ENCODE peak calls at places on chromosomes 1 and 21, in four cellular contexts. One of them, this sample, is unnamed.

GRCh38 chr1:210321131-210321530 is 7.6 kb upstream of the HHAT start:
- DNase-seq in cardiac muscle cell: no peak
- DNase-seq in pancreas: no peak
- DNase-seq in fibroblast of lung: no peak
- DNase-seq in this sample: peak; percentile 2

GRCh38 chr1:2555634-2556276 is 416 bp upstream of the TNFRSF14 start:
- DNase-seq in cardiac muscle cell: peak; percentile 20
- DNase-seq in pancreas: peak; percentile 78
- DNase-seq in fibroblast of lung: peak; percentile 49
- DNase-seq in this sample: peak; percentile 88

GRCh38 chr1:37634554-37635308 is at the start of gene RSPO1:
- DNase-seq in pancreas: no peak
- DNase-seq in cardiac muscle cell: peak; percentile 50
- DNase-seq in fibroblast of lung: peak; percentile 20
- DNase-seq in this sample: no peak

GRCh38 chr1:6365047-6365446 is 28.5 kb downstream of the ACOT7 start:
- DNase-seq in cardiac muscle cell: no peak
- DNase-seq in pancreas: no peak
- DNase-seq in fibroblast of lung: no peak
- DNase-seq in this sample: no peak

GRCh38 chr1:171431994-171432393 is 53.3 kb upstream of the PRRC2C start:
- DNase-seq in cardiac muscle cell: no peak
- DNase-seq in pancreas: no peak
- DNase-seq in fibroblast of lung: no peak
- DNase-seq in this sample: no peak

GRCh38 chr1:50978144-50978851 is 8.3 kb downstream of the CDKN2C start:
- DNase-seq in pancreas: peak; percentile 79
- DNase-seq in fibroblast of lung: peak; percentile 51
- DNase-seq in cardiac muscle cell: peak; percentile 65
- DNase-seq in this sample: peak; percentile 77

GRCh38 chr21:27083144-27083543 is 116.3 kb upstream of the ADAMTS5 start:
- DNase-seq in cardiac muscle cell: no peak
- DNase-seq in pancreas: no peak
- DNase-seq in fibroblast of lung: no peak
- DNase-seq in this sample: no peak

GRCh38 chr1:102434421-102434820 is 437.7 kb upstream of the OLFM3 start:
- DNase-seq in cardiac muscle cell: peak; percentile 0
- DNase-seq in pancreas: no peak
- DNase-seq in fibroblast of lung: no peak
- DNase-seq in this sample: no peak

GRCh38 chr1:172326171-172326570 is 94.3 kb upstream of the C1orf105 start:
- DNase-seq in pancreas: no peak
- DNase-seq in fibroblast of lung: no peak
- DNase-seq in cardiac muscle cell: no peak
- DNase-seq in this sample: no peak

GRCh38 chr1:12594966-12595838 is 22.8 kb downstream of the DHRS3 start:
- DNase-seq in fibroblast of lung: peak; percentile 68
- DNase-seq in pancreas: peak; percentile 39
- DNase-seq in cardiac muscle cell: peak; percentile 91
- DNase-seq in this sample: no peak

GRCh38 chr1:31753623-31754349 is 10.4 kb downstream of the ADGRB2 start:
- DNase-seq in fibroblast of lung: peak; percentile 81
- DNase-seq in cardiac muscle cell: peak; percentile 59
- DNase-seq in pancreas: peak; percentile 36
- DNase-seq in this sample: no peak

GRCh38 chr21:36738489-36739126 is 39.7 kb downstream of the SIM2 start:
- DNase-seq in cardiac muscle cell: no peak
- DNase-seq in pancreas: no peak
- DNase-seq in fibroblast of lung: no peak
- DNase-seq in this sample: no peak

GRCh38 chr21:40595806-40596205 is 251.2 kb downstream of the DSCAM start:
- DNase-seq in fibroblast of lung: no peak
- DNase-seq in pancreas: no peak
- DNase-seq in cardiac muscle cell: no peak
- DNase-seq in this sample: no peak

GRCh38 chr1:230643887-230644286 is 1.6 kb downstream of the COG2 start:
- DNase-seq in cardiac muscle cell: peak; percentile 25
- DNase-seq in fibroblast of lung: no peak
- DNase-seq in pancreas: no peak
- DNase-seq in this sample: no peak

GRCh38 chr1:174775621-174776020 is 224.1 kb upstream of the CACYBP start:
- DNase-seq in pancreas: no peak
- DNase-seq in cardiac muscle cell: no peak
- DNase-seq in fibroblast of lung: no peak
- DNase-seq in this sample: no peak

GRCh38 chr1:59776960-59777852 is 37.5 kb upstream of the HOOK1 start:
- DNase-seq in cardiac muscle cell: peak; percentile 26
- DNase-seq in pancreas: no peak
- DNase-seq in fibroblast of lung: no peak
- DNase-seq in this sample: no peak

DNA sequence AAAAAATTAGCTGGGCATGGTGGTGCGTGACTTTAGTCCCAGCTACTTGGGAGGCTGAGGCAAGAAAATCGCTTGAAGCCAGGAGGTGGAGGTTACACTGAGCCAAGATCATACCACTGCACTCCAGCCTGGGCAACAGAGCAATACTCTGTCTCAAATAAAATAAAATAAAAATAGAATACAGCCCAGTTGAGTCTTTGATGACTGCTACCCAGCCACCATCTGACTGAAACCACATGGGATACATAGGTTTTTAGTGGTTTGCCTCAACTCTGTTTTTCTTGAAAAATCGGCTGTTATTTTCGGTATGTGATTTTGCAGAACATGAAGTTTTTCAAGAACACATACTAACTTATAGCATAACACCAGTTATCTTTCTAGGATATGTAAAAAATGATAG is 46.5 kb downstream of the EPRS1 start:
- DNase-seq in fibroblast of lung: no peak
- DNase-seq in cardiac muscle cell: no peak
- DNase-seq in pancreas: no peak
- DNase-seq in this sample: no peak
- H3K27ac ChIP-seq in fibroblast of lung: no peak overlapping the region
- H3K27ac ChIP-seq in cardiac muscle cell: no peak overlapping the region
- H3K27ac ChIP-seq in pancreas: no peak overlapping the region
- H3K27ac ChIP-seq in this sample: peak overlapping the region; percentile 4

GRCh38 chr1:212917134-212917485 is 33.2 kb upstream of the VASH2 start:
- DNase-seq in cardiac muscle cell: no peak
- DNase-seq in fibroblast of lung: no peak
- DNase-seq in pancreas: no peak
- DNase-seq in this sample: no peak
- H3K4me3 ChIP-seq in cardiac muscle cell: no peak overlapping the region
- H3K4me3 ChIP-seq in fibroblast of lung: no peak overlapping the region
- H3K4me3 ChIP-seq in pancreas: no peak overlapping the region
- H3K4me3 ChIP-seq in this sample: no peak overlapping the region

GRCh38 chr1:202005958-202006357 is 4.4 kb upstream of the ELF3 start:
- DNase-seq in cardiac muscle cell: peak; percentile 32
- DNase-seq in fibroblast of lung: peak; percentile 40
- DNase-seq in pancreas: no peak
- DNase-seq in this sample: no peak
- TF ChIP-seq CTCF in cardiac muscle cell: peak; percentile 38
- TF ChIP-seq CTCF in fibroblast of lung: peak; percentile 42
- TF ChIP-seq CTCF in pancreas: no peak
- TF ChIP-seq CTCF in this sample: no peak

DNA sequence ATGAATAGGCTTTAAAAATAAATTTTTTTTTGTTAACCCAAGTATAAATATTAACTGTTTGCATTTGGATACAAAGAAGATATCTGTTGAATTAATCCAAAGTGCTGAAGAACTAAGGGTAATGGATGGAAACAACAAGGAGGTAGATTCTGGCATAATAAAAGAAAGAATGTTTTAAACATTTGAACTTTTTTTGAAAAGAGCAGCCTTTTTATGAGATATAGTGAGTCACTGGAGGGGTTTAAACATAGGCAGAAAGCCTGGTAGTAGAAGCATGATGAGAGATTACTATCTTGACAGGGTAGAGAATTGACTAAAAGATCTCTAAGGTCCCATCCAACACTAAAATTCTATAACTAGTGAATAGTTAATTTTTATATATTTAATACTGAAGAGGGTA is 2.7 kb downstream of the MIER1 start:
- DNase-seq in pancreas: no peak
- DNase-seq in cardiac muscle cell: no peak
- DNase-seq in fibroblast of lung: no peak
- DNase-seq in this sample: no peak
- H3K27ac ChIP-seq in pancreas: no peak overlapping the region
- H3K27ac ChIP-seq in cardiac muscle cell: no peak overlapping the region
- H3K27ac ChIP-seq in fibroblast of lung: no peak overlapping the region
- H3K27ac ChIP-seq in this sample: no peak overlapping the region

DNA sequence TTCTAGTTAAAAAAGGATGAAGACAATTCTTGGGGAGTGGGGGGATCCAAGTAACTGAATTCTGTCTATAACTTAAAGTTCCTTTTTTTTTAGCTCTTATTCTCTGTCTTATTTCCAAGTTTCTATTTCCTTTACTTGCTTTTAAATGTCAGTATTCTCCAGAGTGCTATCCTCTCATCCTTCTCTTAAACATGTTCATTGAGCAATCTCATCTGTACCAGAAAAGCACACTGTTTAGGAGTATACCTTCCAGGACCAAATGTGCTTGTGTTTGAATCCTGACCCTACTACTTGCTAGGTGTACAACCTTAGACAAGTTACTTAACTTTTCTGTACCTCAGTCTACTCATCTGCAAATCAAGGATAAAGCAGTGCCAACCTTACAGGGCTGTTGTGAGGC is 50.1 kb downstream of the AKT3 start:
- DNase-seq in pancreas: no peak
- DNase-seq in cardiac muscle cell: peak; percentile 12
- DNase-seq in fibroblast of lung: peak; percentile 21
- DNase-seq in this sample: no peak
- H3K4me3 ChIP-seq in pancreas: no peak overlapping the region
- H3K4me3 ChIP-seq in cardiac muscle cell: no peak overlapping the region
- H3K4me3 ChIP-seq in fibroblast of lung: no peak overlapping the region
- H3K4me3 ChIP-seq in this sample: no peak overlapping the region

DNA sequence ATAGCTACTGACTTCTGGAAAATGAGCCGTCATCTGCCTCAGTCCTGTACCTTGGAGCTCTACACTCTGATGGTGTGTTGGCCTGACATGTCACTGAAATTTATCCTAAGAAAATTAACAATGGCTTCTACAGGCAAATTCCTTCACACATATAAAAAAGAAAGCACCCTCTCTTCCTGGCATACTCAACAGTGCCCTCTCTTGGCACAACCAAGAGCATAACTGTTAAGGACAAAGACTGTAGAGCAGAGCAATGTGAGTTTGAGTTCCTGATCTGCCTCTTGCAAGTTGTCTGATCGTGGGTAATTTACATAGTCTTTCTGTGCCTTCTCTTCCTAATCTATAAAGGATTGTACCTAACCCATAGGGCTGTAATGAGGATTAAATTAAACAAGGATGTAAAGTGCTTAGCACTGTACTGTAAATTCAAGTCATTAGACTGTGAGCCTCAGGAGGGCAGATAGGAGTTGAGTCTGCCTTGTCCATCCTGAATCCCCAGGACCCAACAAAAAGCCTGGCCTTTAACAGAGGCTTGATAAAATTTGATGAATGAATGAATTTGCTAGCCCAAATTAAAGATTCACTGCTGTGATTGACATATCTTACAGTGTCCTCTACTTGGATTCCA is 83.5 kb downstream of the SYF2 start:
- DNase-seq in pancreas: no peak
- DNase-seq in cardiac muscle cell: peak; percentile 14
- DNase-seq in fibroblast of lung: no peak
- DNase-seq in this sample: no peak
- TF ChIP-seq CTCF in pancreas: no peak
- TF ChIP-seq CTCF in cardiac muscle cell: peak; percentile 41
- TF ChIP-seq CTCF in fibroblast of lung: peak; percentile 27
- TF ChIP-seq CTCF in this sample: no peak

GRCh38 chr1:224116131-224116530 is 2.2 kb downstream of the FBXO28 start:
- DNase-seq in pancreas: no peak
- DNase-seq in fibroblast of lung: peak; percentile 71
- DNase-seq in cardiac muscle cell: peak; percentile 67
- DNase-seq in this sample: no peak
- H3K27ac ChIP-seq in pancreas: no peak overlapping the region
- H3K27ac ChIP-seq in fibroblast of lung: no peak overlapping the region
- H3K27ac ChIP-seq in cardiac muscle cell: no peak overlapping the region
- H3K27ac ChIP-seq in this sample: no peak overlapping the region

GRCh38 chr1:73359001-73359400 is 839.0 kb downstream of the LRRIQ3 start:
- DNase-seq in cardiac muscle cell: no peak
- DNase-seq in fibroblast of lung: no peak
- DNase-seq in pancreas: no peak
- DNase-seq in this sample: no peak
- H3K4me3 ChIP-seq in cardiac muscle cell: no peak overlapping the region
- H3K4me3 ChIP-seq in fibroblast of lung: no peak overlapping the region
- H3K4me3 ChIP-seq in pancreas: no peak overlapping the region
- H3K4me3 ChIP-seq in this sample: no peak overlapping the region

DNA sequence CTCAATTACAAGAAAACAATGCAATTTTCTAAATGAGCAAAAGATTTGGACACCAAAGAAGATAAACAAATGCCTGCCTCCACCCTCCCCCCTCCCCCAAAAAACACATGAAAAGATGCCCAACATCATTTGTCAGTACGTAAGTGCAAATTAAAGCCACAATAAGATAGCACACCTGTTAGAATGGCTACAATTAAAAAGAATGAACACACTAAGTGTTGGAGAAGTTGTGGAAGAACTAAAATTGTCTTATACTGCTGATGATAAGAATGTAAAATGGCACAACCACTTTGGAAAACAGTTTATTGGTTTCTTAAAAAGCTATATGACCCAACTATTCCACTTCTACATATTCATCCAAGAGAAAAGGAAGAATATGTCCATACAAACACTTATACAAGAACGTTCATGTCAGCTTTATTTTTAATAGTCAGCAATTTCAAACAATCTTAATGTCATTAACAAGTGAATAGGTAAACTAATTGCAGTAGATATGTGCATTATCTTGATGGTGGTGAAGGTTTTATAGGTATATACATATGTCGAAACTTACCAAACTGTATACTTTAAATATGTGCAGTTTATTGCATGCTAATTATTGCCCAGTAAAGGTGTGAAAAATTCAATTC is 10.4 kb downstream of the IL20 start:
- DNase-seq in pancreas: no peak
- DNase-seq in fibroblast of lung: no peak
- DNase-seq in cardiac muscle cell: no peak
- DNase-seq in this sample: no peak
- TF ChIP-seq CTCF in pancreas: no peak
- TF ChIP-seq CTCF in fibroblast of lung: no peak
- TF ChIP-seq CTCF in cardiac muscle cell: no peak
- TF ChIP-seq CTCF in this sample: no peak

DNA sequence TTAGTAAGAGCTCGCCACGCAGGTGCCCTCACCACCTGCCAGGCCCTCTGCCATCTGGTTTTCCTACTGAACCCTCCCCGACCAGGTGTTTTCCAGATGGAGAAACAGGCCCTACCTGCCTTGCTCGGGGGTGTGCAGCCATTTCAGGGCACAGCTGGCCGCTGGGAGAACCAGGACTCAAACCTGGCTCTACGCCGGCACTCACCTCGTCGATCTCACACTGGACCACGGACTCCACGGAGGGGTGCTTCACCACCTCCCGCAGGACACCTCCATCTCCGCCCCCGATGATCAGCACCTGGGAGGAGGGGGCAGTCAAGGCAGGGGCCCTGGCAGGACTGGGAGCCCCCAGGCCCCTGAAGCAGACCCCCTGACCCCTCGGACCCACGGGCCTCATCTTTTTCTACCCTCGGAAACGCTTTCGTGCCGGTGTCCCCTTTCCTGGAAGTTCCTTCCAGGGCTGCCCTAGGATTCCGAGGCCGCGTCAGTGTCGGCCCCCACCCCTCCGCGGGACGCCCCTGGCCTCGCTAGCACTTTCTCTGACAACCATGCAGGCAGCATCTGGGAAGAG is 1.1 kb downstream of the SRM start:
- DNase-seq in fibroblast of lung: no peak
- DNase-seq in cardiac muscle cell: no peak
- DNase-seq in pancreas: peak; percentile 59
- DNase-seq in this sample: no peak
- H3K27ac ChIP-seq in fibroblast of lung: peak overlapping the region; percentile 59
- H3K27ac ChIP-seq in cardiac muscle cell: no peak overlapping the region
- H3K27ac ChIP-seq in pancreas: no peak overlapping the region
- H3K27ac ChIP-seq in this sample: peak overlapping the region; percentile 50

This sample was measured in coronary artery.